ENCODE peak calls at places on chromosomes 3 and 15, in five cellular contexts. D is A549, Z is endothelial cell of umbilical vein, H is GM12878, Y is K562. C is an unnamed sample.

GRCh38 chr3:193808317-193808716 is 215.3 kb downstream of the OPA1 start:
- DNase-seq in D (no peak), Z (no peak), H (no peak), Y (no peak), C (no peak)

GRCh38 chr3:72802001-72802400 is 46.2 kb downstream of the SHQ1 start:
- DNase-seq in D (no peak), Z (no peak), H (no peak), Y (no peak), C (no peak)

GRCh38 chr15:57328479-57329250 is 47.6 kb upstream of the CGNL1 start:
- DNase-seq in D (no peak), Z (no peak), H (no peak), Y (peak), C (no peak)

GRCh38 chr3:14200841-14201240 is 22.2 kb downstream of the LSM3 start:
- DNase-seq in D (no peak), Z (peak), H (no peak), Y (no peak), C (no peak)

GRCh38 chr3:185632996-185633395 is 46.9 kb downstream of the SENP2 start:
- DNase-seq in D (no peak), Z (no peak), H (no peak), Y (no peak), C (no peak)

GRCh38 chr3:9161298-9161697 is 88.1 kb downstream of the SRGAP3 start:
- DNase-seq in D (no peak), Z (no peak), H (no peak), Y (no peak), C (no peak)

GRCh38 chr15:41828747-41829270 is 917 bp downstream of the JMJD7 start:
- DNase-seq in D (no peak), Z (peak), H (no peak), Y (no peak), C (no peak)

GRCh38 chr3:188929138-188929537 is 242.6 kb upstream of the TPRG1 start:
- DNase-seq in D (no peak), Z (no peak), H (no peak), Y (no peak), C (no peak)

GRCh38 chr3:53154731-53155320 is 6.2 kb upstream of the PRKCD start:
- DNase-seq in D (no peak), Z (no peak), H (no peak), Y (no peak), C (no peak)

GRCh38 chr3:127595303-127595702 is 2.9 kb upstream of the MCM2 start:
- DNase-seq in D (no peak), Z (no peak), H (no peak), Y (peak), C (no peak)

GRCh38 chr3:12287727-12288465 is 974 bp upstream of the PPARG start:
- DNase-seq in D (no peak), Z (no peak), H (no peak), Y (no peak), C (peak)

GRCh38 chr3:104044002-104044401 is 1322.7 kb upstream of the ALCAM start:
- DNase-seq in D (no peak), Z (no peak), H (no peak), Y (no peak), C (no peak)

GRCh38 chr15:67880651-67881182 is 40.9 kb upstream of the RNU6-1 start:
- DNase-seq in D (no peak), Z (no peak), H (no peak), Y (no peak), C (peak)

GRCh38 chr3:22012471-22012870 is 261.5 kb upstream of the ZNF385D start:
- DNase-seq in D (no peak), Z (no peak), H (no peak), Y (no peak), C (no peak)

GRCh38 chr3:46097691-46098241 is 70.5 kb upstream of the XCR1 start:
- DNase-seq in D (no peak), Z (no peak), H (no peak), Y (no peak), C (peak)

GRCh38 chr15:90421527-90421926 is 33.5 kb downstream of the IQGAP1 start:
- DNase-seq in D (no peak), Z (no peak), H (no peak), Y (no peak), C (no peak)

GRCh38 chr15:90427185-90427584 is 39.1 kb downstream of the IQGAP1 start:
- DNase-seq in D (no peak), Z (no peak), H (no peak), Y (no peak), C (no peak)

GRCh38 chr15:90423920-90424319 is 35.9 kb downstream of the IQGAP1 start:
- DNase-seq in D (no peak), Z (no peak), H (no peak), Y (no peak), C (no peak)

GRCh38 chr15:90422043-90422442 is 34.0 kb downstream of the IQGAP1 start:
- DNase-seq in D (no peak), Z (no peak), H (no peak), Y (no peak), C (no peak)

GRCh38 chr15:90425726-90426346 is 37.8 kb downstream of the IQGAP1 start:
- DNase-seq in D (no peak), Z (no peak), H (no peak), Y (no peak), C (no peak)
- TF ChIP-seq MAX in D (no peak), Z (no peak), H (no peak), Y (no peak), C (no peak)

GRCh38 chr15:80844011-80844732 is 65.0 kb downstream of the CEMIP start:
- DNase-seq in D (peak), Z (no peak), H (no peak), Y (no peak), C (no peak)
- TF ChIP-seq MYC in D (no peak), Z (no peak), H (no peak), Y (no peak), C (no peak)

GRCh38 chr3:124976378-124976777 is 41.8 kb upstream of the MUC13 start:
- DNase-seq in D (no peak), Z (no peak), H (no peak), Y (no peak), C (no peak)

GRCh38 chr3:124969190-124969589 is 34.6 kb upstream of the MUC13 start:
- DNase-seq in D (no peak), Z (no peak), H (no peak), Y (no peak), C (no peak)

GRCh38 chr3:124974691-124975090 is 40.1 kb upstream of the MUC13 start:
- DNase-seq in D (no peak), Z (no peak), H (no peak), Y (no peak), C (no peak)

GRCh38 chr3:124969963-124970722 is 35.6 kb upstream of the MUC13 start:
- DNase-seq in D (no peak), Z (no peak), H (no peak), Y (no peak), C (no peak)

DNA sequence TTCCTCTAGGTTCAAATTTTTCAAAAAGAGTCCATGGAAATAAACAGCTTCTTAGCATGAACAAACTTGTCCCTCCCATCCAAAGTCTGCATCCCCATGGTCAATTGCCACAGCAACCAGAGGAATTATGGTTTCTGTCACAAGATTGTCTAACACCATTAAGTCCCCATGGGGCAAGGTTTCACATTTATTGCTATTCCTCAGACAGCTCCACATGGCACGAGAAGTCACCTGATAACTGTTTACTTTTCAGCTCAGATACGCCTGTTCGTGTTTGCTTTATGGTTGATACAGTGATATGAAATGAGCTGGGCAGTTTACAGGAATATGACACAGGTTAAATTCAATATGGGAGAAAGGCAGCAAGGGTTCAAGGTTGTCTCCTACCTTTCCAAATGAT is 37.9 kb upstream of the MUC13 start:
- DNase-seq in D (no peak), Z (no peak), H (no peak), Y (no peak), C (no peak)
- TF ChIP-seq MAX in D (no peak), Z (no peak), H (no peak), Y (no peak), C (no peak)

GRCh38 chr3:153927107-153927506 is 194.1 kb upstream of the ARHGEF26 start:
- DNase-seq in D (no peak), Z (peak), H (peak), Y (no peak), C (peak)
- TF ChIP-seq MYC in D (no peak), Z (no peak), H (no peak), Y (no peak), C (no peak)